ENCODE peak calls at places on chromosomes 12 and 14, in four cellular contexts. E, Z, G and J are unnamed samples.

GRCh38 chr12:122004633-122005071 is 17.0 kb upstream of the BCL7A start:
- DNase-seq in E (peak; percentile 44), Z (no peak), G (no peak), J (peak; percentile 82)

GRCh38 chr14:29710015-29710414 is 217.6 kb downstream of the PRKD1 start:
- DNase-seq in E (peak; percentile 33), Z (peak; percentile 19), G (no peak), J (no peak)

GRCh38 chr14:35406090-35406489 is 1.5 kb upstream of the NFKBIA start:
- DNase-seq in E (no peak), Z (no peak), G (no peak), J (no peak)

GRCh38 chr14:77240336-77240915 is 30.6 kb downstream of the NGB start:
- DNase-seq in E (no peak), Z (no peak), G (no peak), J (no peak)

GRCh38 chr14:88352299-88353097 is 29.4 kb upstream of the KCNK10 start:
- DNase-seq in E (peak; percentile 2), Z (no peak), G (no peak), J (peak; percentile 40)

GRCh38 chr14:51487848-51488247 is 163.9 kb upstream of the FRMD6 start:
- DNase-seq in E (no peak), Z (no peak), G (no peak), J (no peak)

GRCh38 chr12:109833307-109834189 is at the start of gene TRPV4:
- DNase-seq in E (peak; percentile 25), Z (peak; percentile 82), G (no peak), J (peak; percentile 24)

GRCh38 chr12:24820872-24821271 is 128.0 kb downstream of the BCAT1 start:
- DNase-seq in E (peak; percentile 81), Z (no peak), G (no peak), J (no peak)

GRCh38 chr12:59678759-59679411 is 83.1 kb downstream of the SLC16A7 start:
- DNase-seq in E (no peak), Z (no peak), G (no peak), J (no peak)

GRCh38 chr12:94760786-94761185 is 110.4 kb upstream of the TMCC3 start:
- DNase-seq in E (peak; percentile 15), Z (no peak), G (no peak), J (no peak)

GRCh38 chr12:20374775-20375174 is 6.4 kb downstream of the PDE3A start:
- DNase-seq in E (no peak), Z (no peak), G (no peak), J (no peak)

GRCh38 chr14:105627701-105628100 is 101.3 kb downstream of the TMEM121 start:
- DNase-seq in E (no peak), Z (no peak), G (no peak), J (no peak)

GRCh38 chr14:44463386-44464004 is 43.6 kb downstream of the FSCB start:
- DNase-seq in E (no peak), Z (no peak), G (no peak), J (no peak)

GRCh38 chr12:48783432-48783831 is 5.5 kb downstream of the ADCY6 start:
- DNase-seq in E (no peak), Z (no peak), G (no peak), J (no peak)

GRCh38 chr12:9143137-9143536 is 27.4 kb upstream of the A2M start:
- DNase-seq in E (no peak), Z (no peak), G (no peak), J (no peak)

GRCh38 chr12:130982565-130983225 is 29.0 kb downstream of the ADGRD1 start:
- DNase-seq in E (no peak), Z (no peak), G (no peak), J (no peak)

GRCh38 chr12:70011353-70011752 is 186.3 kb downstream of the MYRFL start:
- DNase-seq in E (no peak), Z (no peak), G (no peak), J (no peak)

GRCh38 chr14:24279301-24280186 is 8.1 kb upstream of the RABGGTA start:
- DNase-seq in E (no peak), Z (no peak), G (peak; percentile 26), J (no peak)

GRCh38 chr12:114512351-114512750 is 106.4 kb upstream of the TBX5 start:
- DNase-seq in E (no peak), Z (no peak), G (no peak), J (peak; percentile 14)

GRCh38 chr14:61388173-61388975 is 67.0 kb downstream of the PRKCH start:
- DNase-seq in E (peak; percentile 50), Z (no peak), G (no peak), J (peak; percentile 8)

GRCh38 chr12:67431436-67432049 is 162.4 kb downstream of the CAND1 start:
- DNase-seq in E (peak; percentile 81), Z (no peak), G (no peak), J (peak; percentile 60)

GRCh38 chr14:100822921-100823320 is 3.0 kb upstream of the MEG3 start:
- DNase-seq in E (no peak), Z (no peak), G (no peak), J (no peak)

GRCh38 chr14:90797451-90797850 is 18.8 kb downstream of the TTC7B start:
- DNase-seq in E (no peak), Z (no peak), G (no peak), J (no peak)

GRCh38 chr14:55454264-55455151 is 14.1 kb upstream of the TBPL2 start:
- DNase-seq in E (peak; percentile 71), Z (peak; percentile 16), G (no peak), J (peak; percentile 76)

GRCh38 chr12:10171954-10172353 is at the start of gene OLR1:
- DNase-seq in E (no peak), Z (no peak), G (no peak), J (no peak)

GRCh38 chr14:93306844-93307243 is 26.0 kb downstream of the BTBD7 start:
- DNase-seq in E (no peak), Z (no peak), G (no peak), J (no peak)

GRCh38 chr14:76710093-76711010 is 50.9 kb upstream of the VASH1 start:
- DNase-seq in E (peak; percentile 70), Z (peak; percentile 66), G (no peak), J (peak; percentile 24)

GRCh38 chr12:89856431-89856830 is 147.8 kb upstream of the ATP2B1 start:
- DNase-seq in E (peak; percentile 95), Z (no peak), G (no peak), J (peak; percentile 74)

GRCh38 chr12:131747276-131747675 is 36.4 kb downstream of the SFSWAP start:
- DNase-seq in E (no peak), Z (no peak), G (no peak), J (peak; percentile 46)

GRCh38 chr12:42485823-42486222 is 103.7 kb downstream of the PRICKLE1 start:
- DNase-seq in E (no peak), Z (no peak), G (no peak), J (no peak)

GRCh38 chr12:115700896-115701465 is 576.5 kb downstream of the MED13L start:
- DNase-seq in E (no peak), Z (no peak), G (no peak), J (no peak)

GRCh38 chr12:130470969-130471368 is 133.3 kb downstream of the PIWIL1 start:
- DNase-seq in E (no peak), Z (no peak), G (no peak), J (no peak)

GRCh38 chr12:20403230-20403629 is 34.9 kb downstream of the PDE3A start:
- DNase-seq in E (no peak), Z (no peak), G (no peak), J (no peak)

GRCh38 chr12:77016621-77017020 is 48.7 kb downstream of the E2F7 start:
- DNase-seq in E (no peak), Z (no peak), G (no peak), J (no peak)

GRCh38 chr12:77019920-77020319 is 45.4 kb downstream of the E2F7 start:
- DNase-seq in E (no peak), Z (no peak), G (no peak), J (no peak)
- TF ChIP-seq CTCF in E (no peak), Z (no peak), G (no peak), J (no peak)

DNA sequence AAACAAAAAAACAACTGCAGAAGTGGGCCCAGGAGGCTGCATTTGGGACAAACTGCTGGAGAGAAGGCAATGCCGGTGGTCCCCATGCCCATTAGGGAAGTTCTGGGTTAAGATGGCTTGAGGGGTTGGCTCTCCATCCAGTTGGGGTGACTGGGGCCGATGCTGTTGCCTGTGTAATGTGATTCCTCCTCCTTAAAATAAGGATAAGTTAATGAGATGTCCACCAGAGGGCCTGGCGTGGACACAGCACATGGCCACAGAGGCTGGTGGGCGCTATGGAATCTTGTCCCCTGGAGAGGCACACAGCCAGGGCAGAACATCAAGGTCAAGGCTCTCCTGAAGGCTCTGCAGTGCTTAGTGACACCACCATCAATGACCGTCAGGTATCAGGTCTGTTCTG is 1.0 kb upstream of the TESC start:
- DNase-seq in E (peak; percentile 9), Z (peak; percentile 52), G (no peak), J (no peak)
- TF ChIP-seq CTCF in E (peak; percentile 38), Z (peak; percentile 49), G (no peak), J (peak; percentile 32)

GRCh38 chr12:2322554-2323120 is 269.9 kb downstream of the CACNA1C start:
- DNase-seq in E (no peak), Z (no peak), G (no peak), J (no peak)

GRCh38 chr12:2325501-2325900 is 272.7 kb downstream of the CACNA1C start:
- DNase-seq in E (no peak), Z (no peak), G (no peak), J (no peak)

GRCh38 chr12:2326470-2326869 is 273.7 kb downstream of the CACNA1C start:
- DNase-seq in E (no peak), Z (no peak), G (no peak), J (no peak)

GRCh38 chr12:2323538-2324261 is 270.9 kb downstream of the CACNA1C start:
- DNase-seq in E (peak; percentile 68), Z (no peak), G (no peak), J (no peak)

DNA sequence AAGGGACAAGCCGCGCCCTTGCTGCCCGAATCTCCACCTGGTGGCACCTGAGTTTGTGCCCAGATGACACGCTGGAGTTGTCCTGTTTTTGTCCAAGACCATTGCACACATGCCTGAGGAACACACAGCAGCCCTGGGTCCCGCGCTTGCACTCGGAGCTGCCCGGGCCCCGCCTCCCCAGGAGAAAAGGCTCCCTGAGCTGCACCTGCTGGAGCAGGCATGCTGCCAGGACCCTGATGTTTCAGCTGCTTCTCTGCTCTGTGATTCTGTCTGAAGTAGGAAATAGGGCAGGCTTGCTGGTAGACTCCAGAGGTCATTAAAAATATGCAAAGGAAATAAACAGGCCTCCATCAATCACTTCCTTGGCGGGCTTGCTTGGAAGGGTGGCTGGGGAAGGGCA is 271.6 kb downstream of the CACNA1C start:
- DNase-seq in E (no peak), Z (no peak), G (no peak), J (no peak)
- TF ChIP-seq CTCF in E (no peak), Z (no peak), G (no peak), J (no peak)

GRCh38 chr14:64674829-64675228 is 29.4 kb upstream of the PLEKHG3 start:
- DNase-seq in E (no peak), Z (no peak), G (no peak), J (no peak)

GRCh38 chr14:64671591-64671990 is 32.6 kb upstream of the PLEKHG3 start:
- DNase-seq in E (peak; percentile 88), Z (peak; percentile 66), G (no peak), J (peak; percentile 49)

GRCh38 chr14:64675246-64675645 is 29.0 kb upstream of the PLEKHG3 start:
- DNase-seq in E (no peak), Z (no peak), G (no peak), J (no peak)

GRCh38 chr14:64673329-64673728 is 30.9 kb upstream of the PLEKHG3 start:
- DNase-seq in E (no peak), Z (no peak), G (no peak), J (no peak)

DNA sequence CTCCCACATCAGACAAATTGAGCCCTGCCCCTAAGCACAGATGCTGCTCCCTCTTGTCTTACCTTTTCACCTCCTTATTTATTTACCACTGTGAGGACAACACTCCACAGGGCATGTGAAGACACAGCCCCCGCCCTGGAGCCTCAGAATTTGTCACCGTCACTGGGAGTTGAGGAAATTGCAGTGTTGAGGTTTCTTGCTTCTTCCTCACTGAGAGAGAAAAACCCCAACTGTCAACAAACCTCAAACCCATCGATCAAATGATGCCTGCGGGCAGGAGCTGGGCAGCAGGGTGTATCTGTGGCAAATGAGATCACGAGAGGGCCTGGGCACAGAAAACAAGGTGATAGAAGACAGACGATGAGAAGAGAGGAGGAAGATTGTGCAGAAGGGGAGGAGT is 30.5 kb upstream of the PLEKHG3 start:
- DNase-seq in E (no peak), Z (no peak), G (peak; percentile 42), J (no peak)
- TF ChIP-seq CTCF in E (no peak), Z (no peak), G (no peak), J (no peak)